ENCODE peak calls at places on chromosomes 5 and 9, in seven cellular contexts. A is PC-3; S is esophagus squamous epithelium; C is CD4-positive, alpha-beta T cell; V is CD8-positive, alpha-beta T cell; L is cardiac muscle cell; J is sigmoid colon. B is an unnamed sample.

GRCh38 chr5:74763504-74763903 is 3.4 kb downstream of the GFM2 start:
- DNase-seq in J (no peak), L (no peak), A (peak; percentile 40), C (no peak), V (no peak), S (no peak), B (no peak)

GRCh38 chr5:59367791-59368394 is 525.6 kb downstream of the PDE4D start:
- DNase-seq in V (peak; percentile 21), L (peak; percentile 85), S (peak; percentile 0), J (peak; percentile 75), C (peak; percentile 7), A (peak; percentile 33), B (no peak)

GRCh38 chr5:113084402-113085083 is 107.9 kb downstream of the DCP2 start:
- DNase-seq in V (no peak), L (no peak), J (no peak), C (no peak), A (no peak), S (no peak), B (no peak)

GRCh38 chr9:94734054-94734754 is 7.7 kb downstream of the AOPEP start:
- DNase-seq in A (no peak), S (no peak), L (peak; percentile 43), C (no peak), J (no peak), V (no peak), B (no peak)

GRCh38 chr5:84373506-84373905 is 11.2 kb downstream of the EDIL3 start:
- DNase-seq in A (no peak), J (no peak), V (no peak), S (no peak), C (no peak), L (peak; percentile 20), B (no peak)

GRCh38 chr5:180171568-180172094 is 37.4 kb downstream of the RASGEF1C start:
- DNase-seq in A (no peak), S (no peak), V (no peak), L (no peak), J (no peak), C (no peak), B (no peak)

GRCh38 chr9:90129446-90129845 is 513.2 kb downstream of the DIRAS2 start:
- DNase-seq in S (no peak), J (no peak), V (no peak), A (no peak), C (no peak), L (no peak), B (no peak)

GRCh38 chr5:17056056-17056690 is 120.1 kb upstream of the MYO10 start:
- DNase-seq in A (peak; percentile 79), C (no peak), V (no peak), S (no peak), L (no peak), J (no peak), B (peak; percentile 19)

GRCh38 chr5:178561746-178562264 is 28.4 kb downstream of the COL23A1 start:
- DNase-seq in S (no peak), L (no peak), V (no peak), C (no peak), J (no peak), A (no peak), B (no peak)

GRCh38 chr5:141878186-141878770 is at the start of gene PCDH1:
- DNase-seq in L (peak; percentile 59), C (peak; percentile 14), V (no peak), J (no peak), A (peak; percentile 43), S (no peak), B (peak; percentile 55)

GRCh38 chr5:77972545-77973252 is 196.6 kb upstream of the TBCA start:
- DNase-seq in C (no peak), V (no peak), L (no peak), J (no peak), S (no peak), A (no peak), B (no peak)

GRCh38 chr9:126673689-126674364 is 60.1 kb downstream of the LMX1B start:
- DNase-seq in S (no peak), L (no peak), C (no peak), J (no peak), A (peak; percentile 19), V (no peak), B (no peak)

GRCh38 chr5:130471-131175 is 38.7 kb downstream of the PLEKHG4B start:
- DNase-seq in L (peak; percentile 17), S (no peak), J (no peak), A (no peak), C (no peak), V (no peak), B (no peak)

GRCh38 chr9:100427366-100428263 is 672 bp downstream of the MSANTD3 start:
- DNase-seq in C (peak; percentile 10), A (peak; percentile 53), S (no peak), L (peak; percentile 59), V (peak; percentile 1), J (peak; percentile 85), B (peak; percentile 27)

GRCh38 chr5:14908195-14908594 is 36.6 kb upstream of the ANKH start:
- DNase-seq in A (peak; percentile 36), V (no peak), S (no peak), J (no peak), L (peak; percentile 59), C (no peak), B (no peak)

GRCh38 chr5:67879619-67880357 is 335.8 kb upstream of the PIK3R1 start:
- DNase-seq in S (no peak), A (no peak), L (peak; percentile 70), J (no peak), V (no peak), C (no peak), B (no peak)

GRCh38 chr5:9380108-9380507 is 165.8 kb downstream of the SEMA5A start:
- DNase-seq in C (no peak), J (no peak), S (no peak), V (no peak), L (no peak), A (peak; percentile 100), B (no peak)

GRCh38 chr9:32742296-32742695 is 41.0 kb upstream of the TMEM215 start:
- DNase-seq in L (no peak), J (no peak), V (no peak), C (no peak), S (no peak), A (peak; percentile 75), B (no peak)

GRCh38 chr5:126403156-126403555 is 20.1 kb upstream of the GRAMD2B start:
- DNase-seq in L (peak; percentile 28), C (no peak), S (no peak), J (no peak), A (no peak), V (no peak), B (no peak)

GRCh38 chr5:172276214-172276613 is 7.3 kb downstream of the UBTD2 start:
- DNase-seq in S (no peak), A (peak; percentile 65), L (peak; percentile 25), J (no peak), C (no peak), V (no peak), B (no peak)

GRCh38 chr5:138498381-138498780 is 33.1 kb downstream of the EGR1 start:
- DNase-seq in L (peak; percentile 52), V (no peak), J (no peak), A (no peak), S (no peak), C (no peak), B (no peak)

GRCh38 chr9:107486674-107487520 is 2.7 kb downstream of the KLF4 start:
- DNase-seq in C (no peak), L (no peak), A (peak; percentile 10), S (no peak), V (no peak), J (peak; percentile 69), B (no peak)

GRCh38 chr9:107483666-107484065 is 5.9 kb downstream of the KLF4 start:
- DNase-seq in A (no peak), C (no peak), L (no peak), J (no peak), S (no peak), V (no peak), B (no peak)

GRCh38 chr9:107487521-107488399 is 1.8 kb downstream of the KLF4 start:
- DNase-seq in A (peak; percentile 79), S (no peak), L (peak; percentile 67), J (peak; percentile 78), C (peak; percentile 2), V (no peak), B (no peak)

GRCh38 chr9:107484117-107484723 is 5.3 kb downstream of the KLF4 start:
- DNase-seq in J (no peak), V (no peak), S (no peak), L (peak; percentile 90), A (peak; percentile 74), C (no peak), B (no peak)

DNA sequence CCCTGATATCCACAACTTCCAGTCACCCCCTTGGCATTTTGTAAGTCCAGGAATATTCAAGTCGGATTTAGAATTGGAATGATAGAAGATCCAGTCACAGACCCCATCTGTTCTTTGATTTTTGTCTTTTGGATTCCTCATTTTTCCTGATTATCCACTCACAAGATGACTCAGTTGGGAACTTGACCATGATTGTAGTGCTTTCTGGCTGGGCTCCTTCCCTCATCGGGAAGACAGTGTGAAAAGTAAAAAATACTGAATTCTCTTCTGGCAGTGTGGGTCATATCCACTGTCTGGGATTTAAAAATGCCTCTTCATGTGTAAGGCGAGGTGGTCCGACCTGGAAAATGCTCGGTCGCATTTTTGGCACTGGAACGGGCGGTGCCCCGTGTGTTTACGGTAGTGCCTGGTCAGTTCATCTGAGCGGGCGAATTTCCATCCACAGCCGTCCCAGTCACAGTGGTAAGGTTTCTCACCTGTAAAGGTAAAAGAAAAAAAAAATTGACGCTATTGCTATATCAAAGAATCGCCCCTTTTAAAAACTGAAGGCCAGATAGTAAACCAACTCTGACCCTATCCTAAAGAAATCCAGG is 4.0 kb downstream of the KLF4 start:
- DNase-seq in V (no peak), J (no peak), S (no peak), A (no peak), C (no peak), L (no peak), B (no peak)
- H3K27ac ChIP-seq in V (no peak overlapping the region), J (peak overlapping the region; percentile 51), S (peak overlapping the region; percentile 98), A (no peak overlapping the region), C (no peak overlapping the region), L (no peak overlapping the region), B (no peak overlapping the region)

GRCh38 chr9:137551656-137552534 is at the start of gene MRPL41:
- DNase-seq in S (peak; percentile 45), J (peak; percentile 95), A (peak; percentile 90), L (peak; percentile 92), V (peak; percentile 86), C (peak; percentile 84), B (peak; percentile 81)
- H3K27ac ChIP-seq in S (peak within 1 kb of the TSS; percentile 98), J (peak within 1 kb of the TSS; percentile 94), A (peak within 1 kb of the TSS; percentile 30), L (peak within 1 kb of the TSS; percentile 87), V (peak within 1 kb of the TSS; percentile 64), C (peak within 1 kb of the TSS; percentile 64), B (peak within 1 kb of the TSS; percentile 87)

DNA sequence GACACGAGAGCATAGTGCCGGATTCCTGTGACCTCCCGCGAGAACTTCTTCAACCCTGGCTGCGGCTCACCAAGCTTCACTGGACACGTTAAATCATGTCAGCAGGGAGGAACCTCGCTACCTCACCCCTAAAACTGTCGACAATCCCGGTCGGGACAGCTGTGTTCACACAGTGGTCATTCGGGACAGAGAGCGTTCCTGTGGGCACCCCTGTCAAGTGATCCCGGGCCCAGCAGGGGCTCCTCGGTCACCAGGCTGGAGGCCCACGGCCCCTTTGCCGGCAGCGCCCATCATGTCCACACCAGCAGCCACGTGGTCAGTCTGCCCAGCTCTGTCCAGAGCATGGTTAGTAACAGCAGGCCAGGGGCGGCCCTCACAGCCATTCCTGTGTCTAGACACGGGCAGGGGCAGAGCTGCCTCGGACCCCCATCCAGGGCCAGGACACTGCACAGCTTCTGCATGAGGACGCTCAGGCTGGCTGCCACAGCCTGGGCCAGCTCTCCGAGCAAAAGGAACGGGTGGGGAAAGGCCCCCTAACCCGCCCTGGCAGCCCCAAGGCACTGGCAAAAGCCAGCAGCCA is 3.5 kb downstream of the INPP5E start:
- DNase-seq in A (no peak), S (no peak), L (no peak), V (no peak), C (no peak), J (no peak), B (no peak)
- H3K27ac ChIP-seq in A (no peak overlapping the region), S (no peak overlapping the region), L (no peak overlapping the region), V (no peak overlapping the region), C (no peak overlapping the region), J (no peak overlapping the region), B (no peak overlapping the region)

GRCh38 chr5:135395451-135395850 is 3.6 kb downstream of the MACROH2A1 start:
- DNase-seq in V (no peak), C (no peak), A (no peak), J (no peak), L (no peak), S (no peak), B (no peak)
- H3K27ac ChIP-seq in V (no peak overlapping the region), C (no peak overlapping the region), A (no peak overlapping the region), J (no peak overlapping the region), L (peak overlapping the region; percentile 95), S (peak overlapping the region; percentile 98), B (no peak overlapping the region)

B was measured in substantia nigra.